ENCODE peak calls at places on chromosomes 7 and 10, in nine cellular contexts. K, A, I, H, E, B, D, Q and Y are unnamed samples.

GRCh38 chr7:48337781-48338180 is 166.5 kb downstream of the ABCA13 start:
- DNase-seq in K (no peak), A (no peak), I (no peak), H (no peak), E (no peak), B (no peak), D (no peak), Q (no peak), Y (no peak)

GRCh38 chr7:138125598-138126111 is 49.4 kb downstream of the AKR1D1 start:
- DNase-seq in K (no peak), A (peak), I (peak), H (no peak), E (no peak), B (no peak), D (no peak), Q (peak), Y (no peak)

GRCh38 chr7:155232911-155233702 is 64.6 kb upstream of the INSIG1 start:
- DNase-seq in K (no peak), A (peak), I (peak), H (no peak), E (no peak), B (no peak), D (no peak), Q (no peak), Y (no peak)

GRCh38 chr10:2979267-2979660 is 88.1 kb upstream of the PFKP start:
- DNase-seq in K (no peak), A (peak), I (peak), H (no peak), E (no peak), B (no peak), D (no peak), Q (no peak), Y (no peak)

GRCh38 chr10:2935647-2936386 is 131.5 kb upstream of the PFKP start:
- DNase-seq in K (no peak), A (no peak), I (no peak), H (no peak), E (no peak), B (no peak), D (no peak), Q (no peak), Y (peak)

GRCh38 chr7:32869716-32870115 is 21.8 kb downstream of the KBTBD2 start:
- DNase-seq in K (no peak), A (peak), I (no peak), H (no peak), E (no peak), B (no peak), D (no peak), Q (no peak), Y (no peak)

GRCh38 chr7:2524808-2525140 is 5.2 kb downstream of the LFNG start:
- DNase-seq in K (no peak), A (no peak), I (no peak), H (no peak), E (no peak), B (no peak), D (no peak), Q (no peak), Y (no peak)

GRCh38 chr7:114825423-114825951 is 96.4 kb upstream of the MDFIC start:
- DNase-seq in K (peak), A (no peak), I (no peak), H (peak), E (no peak), B (peak), D (peak), Q (no peak), Y (no peak)

GRCh38 chr7:108308913-108309312 is 147.3 kb downstream of the NRCAM start:
- DNase-seq in K (no peak), A (no peak), I (peak), H (no peak), E (no peak), B (no peak), D (no peak), Q (peak), Y (no peak)

GRCh38 chr7:135859548-135859947 is 110.9 kb upstream of the FAM180A start:
- DNase-seq in K (no peak), A (peak), I (no peak), H (no peak), E (no peak), B (no peak), D (no peak), Q (peak), Y (no peak)

GRCh38 chr10:79268100-79268670 is 79.1 kb upstream of the PPIF start:
- DNase-seq in K (no peak), A (peak), I (peak), H (no peak), E (no peak), B (no peak), D (no peak), Q (peak), Y (no peak)

GRCh38 chr7:26694713-26695112 is 169.7 kb downstream of the SKAP2 start:
- DNase-seq in K (no peak), A (no peak), I (no peak), H (no peak), E (no peak), B (no peak), D (no peak), Q (no peak), Y (no peak)

GRCh38 chr10:108095932-108096925 is 931.7 kb upstream of the SORCS1 start:
- DNase-seq in K (no peak), A (no peak), I (no peak), H (no peak), E (no peak), B (no peak), D (no peak), Q (no peak), Y (no peak)

GRCh38 chr10:46018453-46019169 is 11.8 kb downstream of the NCOA4 start:
- DNase-seq in K (no peak), A (peak), I (peak), H (no peak), E (no peak), B (no peak), D (no peak), Q (no peak), Y (no peak)

GRCh38 chr7:122803323-122803722 is 82.9 kb downstream of the CADPS2 start:
- DNase-seq in K (no peak), A (no peak), I (peak), H (no peak), E (peak), B (no peak), D (no peak), Q (peak), Y (no peak)